ENCODE peak calls at places on chromosomes 2 and 18, in seven cellular contexts. P is nephron progenitor cell; D is astrocyte; M is cardiac fibroblast; L is CD8-positive, alpha-beta T cell; U is HFFc6; O is heart left ventricle. W is an unnamed sample.

GRCh38 chr2:27431395-27431794 is 3.0 kb downstream of the NRBP1 start:
- DNase-seq in M (peak), D (peak), P (no peak), O (no peak), U (peak), L (no peak), W (no peak)

GRCh38 chr2:26961603-26962184 is 8.7 kb upstream of the MAPRE3 start:
- DNase-seq in L (peak), U (peak), D (peak), P (peak), M (peak), O (peak), W (peak)

GRCh38 chr2:37614061-37614802 is 57.2 kb downstream of the CDC42EP3 start:
- DNase-seq in O (no peak), M (peak), U (peak), L (no peak), P (no peak), D (peak), W (no peak)

GRCh38 chr2:23122681-23123080 is 262.3 kb upstream of the KLHL29 start:
- DNase-seq in O (no peak), M (no peak), D (no peak), L (no peak), U (no peak), P (no peak), W (no peak)

GRCh38 chr2:33377048-33377447 is 99.4 kb upstream of the RASGRP3 start:
- DNase-seq in M (no peak), D (peak), P (no peak), O (peak), U (no peak), L (no peak), W (no peak)

GRCh38 chr2:127637725-127638252 is 8.2 kb upstream of the GPR17 start:
- DNase-seq in U (peak), L (no peak), M (peak), O (peak), D (peak), P (no peak), W (no peak)

GRCh38 chr2:176814740-176815367 is 397.7 kb upstream of the HNRNPA3 start:
- DNase-seq in L (no peak), O (no peak), M (peak), U (peak), P (no peak), D (peak), W (no peak)

GRCh38 chr2:28390241-28390856 is 2.3 kb upstream of the FOSL2 start:
- DNase-seq in M (peak), U (peak), P (peak), D (peak), O (peak), L (peak), W (peak)

GRCh38 chr18:63686871-63687270 is 15.9 kb upstream of the SERPINB11 start:
- DNase-seq in U (no peak), P (no peak), O (no peak), L (no peak), M (no peak), D (no peak), W (no peak)

GRCh38 chr18:63427566-63427965 is 5.3 kb upstream of the VPS4B start:
- DNase-seq in L (no peak), P (no peak), D (no peak), O (no peak), U (no peak), M (no peak), W (no peak)

GRCh38 chr2:84702941-84703340 is 177.9 kb downstream of the TRABD2A start:
- DNase-seq in U (no peak), P (no peak), L (no peak), O (no peak), M (no peak), D (no peak), W (no peak)

GRCh38 chr18:12046751-12047335 is 46.8 kb upstream of the ANKRD62 start:
- DNase-seq in U (no peak), D (no peak), M (no peak), L (no peak), P (no peak), O (no peak), W (no peak)

GRCh38 chr2:176769499-176770350 is 442.9 kb upstream of the HNRNPA3 start:
- DNase-seq in D (no peak), L (no peak), O (no peak), M (no peak), P (no peak), U (no peak), W (no peak)

GRCh38 chr2:98412751-98413445 is 31.8 kb upstream of the INPP4A start:
- DNase-seq in O (peak), U (peak), P (peak), M (peak), D (peak), L (peak), W (peak)

GRCh38 chr2:53768233-53768542 is 584 bp downstream of the CHAC2 start:
- DNase-seq in L (no peak), D (no peak), O (no peak), M (peak), U (peak), P (peak), W (no peak)

GRCh38 chr2:55761526-55761925 is 67.9 kb upstream of the PNPT1 start:
- DNase-seq in D (peak), P (no peak), O (no peak), U (peak), M (peak), L (no peak), W (no peak)

GRCh38 chr18:11849845-11850747 is 1.1 kb upstream of the CHMP1B start:
- DNase-seq in D (peak), L (peak), M (peak), U (peak), O (peak), P (peak), W (no peak)

GRCh38 chr2:46574457-46575354 is 95.3 kb downstream of the TMEM247 start:
- DNase-seq in L (no peak), P (no peak), O (no peak), M (peak), U (no peak), D (no peak), W (no peak)

GRCh38 chr2:10523406-10524189 is 75.5 kb upstream of the ODC1 start:
- DNase-seq in P (no peak), U (no peak), D (no peak), L (no peak), O (no peak), M (no peak), W (no peak)

GRCh38 chr2:88190808-88191721 is 20.9 kb downstream of the THNSL2 start:
- DNase-seq in O (no peak), L (no peak), P (peak), M (peak), U (no peak), D (peak), W (peak)

GRCh38 chr2:3617198-3617890 is 22.4 kb downstream of the COLEC11 start:
- DNase-seq in O (no peak), D (no peak), U (no peak), M (no peak), P (no peak), L (peak), W (no peak)

GRCh38 chr2:237900891-237901831 is 41.7 kb downstream of the RAMP1 start:
- DNase-seq in L (no peak), U (no peak), P (no peak), M (no peak), D (no peak), O (no peak), W (no peak)

GRCh38 chr2:20198796-20199361 is 26.1 kb downstream of the SDC1 start:
- DNase-seq in P (no peak), L (no peak), U (no peak), D (no peak), O (no peak), M (no peak), W (no peak)

GRCh38 chr2:191041418-191042161 is 27.6 kb upstream of the STAT1 start:
- DNase-seq in O (no peak), U (no peak), P (no peak), M (peak), D (peak), L (no peak), W (no peak)

GRCh38 chr2:203759692-203760365 is 53.4 kb downstream of the CD28 start:
- DNase-seq in L (no peak), P (no peak), M (peak), D (peak), U (peak), O (no peak), W (no peak)

GRCh38 chr18:70998490-70998889 is 709.6 kb downstream of the SOCS6 start:
- DNase-seq in O (no peak), U (no peak), D (no peak), L (no peak), P (no peak), M (peak), W (no peak)
- TF ChIP-seq CTCF in O (no peak), U (no peak), D (peak), L (no peak), P (peak), M (peak), W (peak)

GRCh38 chr2:100413586-100413985 is 3.9 kb downstream of the CHST10 start:
- DNase-seq in L (no peak), O (no peak), P (no peak), U (no peak), M (no peak), D (no peak), W (no peak)

GRCh38 chr2:100416939-100417744 is at the start of gene CHST10:
- DNase-seq in L (peak), D (peak), P (peak), M (peak), U (no peak), O (peak), W (peak)

GRCh38 chr2:100417745-100418090 is 250 bp upstream of the CHST10 start:
- DNase-seq in D (no peak), L (no peak), P (no peak), O (no peak), M (peak), U (no peak), W (no peak)

GRCh38 chr2:100418563-100418962 is 1.1 kb upstream of the CHST10 start:
- DNase-seq in O (no peak), D (no peak), L (no peak), U (no peak), P (no peak), M (no peak), W (no peak)

DNA sequence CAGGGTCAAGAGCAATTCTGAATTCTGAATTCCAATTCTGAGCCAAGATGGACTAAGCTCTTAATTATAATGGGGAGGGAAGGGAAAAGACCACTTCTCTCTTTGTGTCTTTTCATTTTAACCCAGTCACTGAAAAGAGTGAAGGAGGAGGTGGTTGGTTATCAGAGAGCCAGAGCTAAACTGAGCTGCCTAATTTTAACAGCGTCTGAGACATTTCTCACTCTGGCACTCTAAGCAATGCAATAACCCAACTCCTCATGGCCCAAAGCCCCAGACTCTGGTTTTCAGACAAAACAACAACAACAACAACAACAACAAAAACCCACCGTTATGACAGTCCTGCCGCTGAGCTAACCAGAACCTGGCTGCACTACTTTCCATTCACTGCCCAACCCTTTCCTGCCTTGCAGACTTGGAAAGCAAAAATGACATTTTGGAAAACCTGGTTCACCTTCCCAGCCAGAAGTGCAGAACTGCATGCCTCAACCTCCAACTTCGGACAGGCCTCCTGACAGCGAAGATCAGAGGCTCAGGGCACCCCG is 1.0 kb downstream of the CHST10 start:
- DNase-seq in D (peak), P (no peak), U (no peak), L (no peak), M (no peak), O (no peak), W (no peak)
- TF ChIP-seq CTCF in D (no peak), P (no peak), U (no peak), L (no peak), M (no peak), O (no peak), W (no peak)

GRCh38 chr2:18154812-18155211 is 276.3 kb downstream of the KCNS3 start:
- DNase-seq in D (peak), M (no peak), U (peak), O (no peak), L (no peak), P (no peak), W (no peak)
- TF ChIP-seq CTCF in D (no peak), M (no peak), U (peak), O (no peak), L (no peak), P (no peak), W (no peak)

GRCh38 chr18:23972416-23972815 is 42.1 kb upstream of the TTC39C start:
- DNase-seq in M (no peak), O (no peak), D (peak), L (no peak), P (peak), U (no peak), W (no peak)

GRCh38 chr18:23977103-23977502 is 37.5 kb upstream of the TTC39C start:
- DNase-seq in O (no peak), U (no peak), P (no peak), M (no peak), L (no peak), D (no peak), W (no peak)

GRCh38 chr18:23981369-23981768 is 33.2 kb upstream of the TTC39C start:
- DNase-seq in P (peak), O (no peak), M (no peak), U (no peak), D (no peak), L (no peak), W (no peak)

GRCh38 chr18:23982154-23983071 is 32.1 kb upstream of the TTC39C start:
- DNase-seq in U (peak), D (peak), O (peak), M (peak), P (peak), L (no peak), W (no peak)

GRCh38 chr18:23977709-23978483 is 36.7 kb upstream of the TTC39C start:
- DNase-seq in P (no peak), M (peak), O (no peak), L (no peak), U (no peak), D (peak), W (no peak)
- TF ChIP-seq CTCF in P (no peak), M (no peak), O (no peak), L (no peak), U (no peak), D (no peak), W (no peak)

DNA sequence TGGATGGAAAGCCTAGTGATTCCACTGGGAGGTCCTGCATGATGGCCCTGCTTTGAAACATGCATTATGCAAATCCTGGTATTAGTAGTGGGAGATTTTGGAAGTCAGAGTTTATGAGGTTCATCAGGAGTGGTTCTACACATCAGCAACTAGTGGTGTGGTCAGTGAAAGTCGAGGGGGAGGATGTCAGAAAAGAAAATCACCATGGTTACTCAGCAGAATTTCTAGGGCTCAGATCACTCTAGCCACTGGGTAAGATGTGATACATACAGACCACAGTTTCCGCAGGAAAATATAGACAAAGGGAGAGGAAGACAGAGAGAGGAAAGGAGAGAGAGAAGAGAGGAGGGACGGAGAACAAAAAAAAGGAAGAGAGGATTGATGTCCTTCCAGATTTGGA is 2100.7 kb upstream of the PIK3C3 start:
- DNase-seq in L (no peak), U (no peak), M (no peak), P (no peak), D (no peak), O (no peak), W (no peak)
- TF ChIP-seq CTCF in L (no peak), U (no peak), M (no peak), P (no peak), D (no peak), O (no peak), W (no peak)

DNA sequence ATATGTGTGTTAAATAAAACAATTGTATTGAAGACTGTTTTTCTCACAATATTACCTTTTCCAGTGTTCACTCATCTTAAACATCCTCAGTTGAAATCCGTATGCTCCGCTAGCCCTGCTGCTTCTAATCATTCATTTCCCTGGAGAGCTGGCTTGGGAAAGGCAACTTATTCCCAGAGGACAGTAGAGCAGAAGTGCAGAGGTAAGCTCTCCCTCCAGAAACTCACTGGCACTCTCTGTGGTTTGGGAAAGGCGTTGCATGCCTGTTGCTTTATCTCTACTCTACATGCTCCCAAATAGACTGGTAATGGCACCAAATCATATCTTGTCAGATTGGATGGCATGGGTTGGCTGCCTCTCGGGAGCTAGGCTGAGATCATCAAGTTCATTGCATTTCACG is 117.1 kb upstream of the BOD1L2 start:
- DNase-seq in M (peak), O (no peak), U (no peak), P (no peak), L (no peak), D (no peak), W (no peak)
- TF ChIP-seq CTCF in M (no peak), O (no peak), U (peak), P (no peak), L (no peak), D (no peak), W (no peak)

GRCh38 chr2:25666218-25666617 is 7.2 kb downstream of the DTNB start:
- DNase-seq in L (no peak), P (no peak), U (no peak), D (no peak), O (no peak), M (no peak), W (no peak)

GRCh38 chr2:25673170-25674002 is at the start of gene DTNB:
- DNase-seq in D (peak), M (peak), L (peak), P (peak), O (peak), U (peak), W (peak)

GRCh38 chr2:25672500-25673169 is 742 bp downstream of the DTNB start:
- DNase-seq in O (peak), U (peak), L (peak), M (peak), P (no peak), D (peak), W (peak)

GRCh38 chr2:25671622-25672021 is 1.8 kb downstream of the DTNB start:
- DNase-seq in O (no peak), M (no peak), U (no peak), P (no peak), D (no peak), L (no peak), W (no peak)

GRCh38 chr2:25669520-25669919 is 3.9 kb downstream of the DTNB start:
- DNase-seq in P (no peak), M (no peak), D (no peak), O (no peak), U (no peak), L (no peak), W (no peak)
- TF ChIP-seq CTCF in P (no peak), M (no peak), D (no peak), O (no peak), U (no peak), L (no peak), W (no peak)

GRCh38 chr18:49886891-49887764 is 73.8 kb upstream of the ACAA2 start:
- DNase-seq in D (no peak), L (no peak), M (no peak), P (no peak), U (no peak), O (no peak), W (no peak)
- TF ChIP-seq CTCF in D (no peak), L (no peak), M (no peak), P (no peak), U (no peak), O (no peak), W (no peak)

GRCh38 chr2:108194409-108195132 is 45.2 kb upstream of the SULT1C3 start:
- DNase-seq in P (no peak), O (no peak), M (peak), D (no peak), U (no peak), L (no peak), W (no peak)
- TF ChIP-seq CTCF in P (peak), O (peak), M (peak), D (peak), U (peak), L (no peak), W (peak)